ENCODE peak calls at places on chromosomes 12 and 14, in ten cellular contexts. One of them, this sample, is unnamed.
A peak's percentile ranks its signal among the peaks of the same experiment; 100 is the strongest.

GRCh38 chr12:1927051-1927680 is 8.7 kb upstream of the CACNA2D4 start:
- DNase-seq in prostate gland: no peak
- DNase-seq in stomach: peak; percentile 17
- DNase-seq in SK-N-SH: peak; percentile 10
- DNase-seq in breast epithelium: no peak
- DNase-seq in esophagus muscularis mucosa: peak; percentile 77
- DNase-seq in endothelial cell of umbilical vein: no peak
- DNase-seq in GM23338: no peak
- DNase-seq in HCT116: no peak
- DNase-seq in H1: peak; percentile 35
- DNase-seq in this sample: no peak

GRCh38 chr12:3046441-3047200 is 30.6 kb upstream of the TSPAN9 start:
- DNase-seq in GM23338: no peak
- DNase-seq in SK-N-SH: no peak
- DNase-seq in prostate gland: no peak
- DNase-seq in breast epithelium: no peak
- DNase-seq in H1: peak; percentile 41
- DNase-seq in endothelial cell of umbilical vein: no peak
- DNase-seq in HCT116: no peak
- DNase-seq in stomach: no peak
- DNase-seq in esophagus muscularis mucosa: no peak
- DNase-seq in this sample: no peak

GRCh38 chr12:105547786-105548185 is 217.3 kb downstream of the C12orf75 start:
- DNase-seq in HCT116: no peak
- DNase-seq in SK-N-SH: no peak
- DNase-seq in GM23338: no peak
- DNase-seq in breast epithelium: no peak
- DNase-seq in H1: no peak
- DNase-seq in esophagus muscularis mucosa: no peak
- DNase-seq in stomach: no peak
- DNase-seq in endothelial cell of umbilical vein: no peak
- DNase-seq in prostate gland: no peak
- DNase-seq in this sample: no peak

GRCh38 chr14:77653473-77653872 is 37.0 kb upstream of the SPTLC2 start:
- DNase-seq in esophagus muscularis mucosa: no peak
- DNase-seq in breast epithelium: no peak
- DNase-seq in endothelial cell of umbilical vein: no peak
- DNase-seq in HCT116: no peak
- DNase-seq in SK-N-SH: peak; percentile 45
- DNase-seq in stomach: no peak
- DNase-seq in H1: peak; percentile 68
- DNase-seq in prostate gland: no peak
- DNase-seq in GM23338: peak; percentile 64
- DNase-seq in this sample: no peak

GRCh38 chr14:69354383-69355154 is 43.5 kb downstream of the ERH start:
- DNase-seq in prostate gland: peak; percentile 16
- DNase-seq in SK-N-SH: no peak
- DNase-seq in breast epithelium: no peak
- DNase-seq in stomach: peak; percentile 44
- DNase-seq in GM23338: no peak
- DNase-seq in HCT116: no peak
- DNase-seq in endothelial cell of umbilical vein: no peak
- DNase-seq in esophagus muscularis mucosa: no peak
- DNase-seq in H1: no peak
- DNase-seq in this sample: peak; percentile 75

GRCh38 chr14:70278281-70278680 is 81.2 kb downstream of the COX16 start:
- DNase-seq in breast epithelium: no peak
- DNase-seq in HCT116: no peak
- DNase-seq in endothelial cell of umbilical vein: no peak
- DNase-seq in esophagus muscularis mucosa: no peak
- DNase-seq in SK-N-SH: no peak
- DNase-seq in prostate gland: no peak
- DNase-seq in GM23338: peak; percentile 41
- DNase-seq in H1: no peak
- DNase-seq in stomach: no peak
- DNase-seq in this sample: no peak

GRCh38 chr12:100987552-100988277 is 193.1 kb downstream of the ANO4 start:
- DNase-seq in GM23338: peak; percentile 80
- DNase-seq in H1: peak; percentile 55
- DNase-seq in esophagus muscularis mucosa: no peak
- DNase-seq in endothelial cell of umbilical vein: peak; percentile 51
- DNase-seq in prostate gland: no peak
- DNase-seq in breast epithelium: no peak
- DNase-seq in HCT116: peak; percentile 19
- DNase-seq in stomach: no peak
- DNase-seq in SK-N-SH: peak; percentile 17
- DNase-seq in this sample: no peak

GRCh38 chr12:18275974-18276373 is 14.7 kb downstream of the PIK3C2G start:
- DNase-seq in breast epithelium: no peak
- DNase-seq in stomach: no peak
- DNase-seq in GM23338: no peak
- DNase-seq in HCT116: peak; percentile 4
- DNase-seq in H1: no peak
- DNase-seq in esophagus muscularis mucosa: no peak
- DNase-seq in endothelial cell of umbilical vein: no peak
- DNase-seq in SK-N-SH: no peak
- DNase-seq in prostate gland: no peak
- DNase-seq in this sample: no peak

GRCh38 chr12:65881965-65882413 is 57.7 kb downstream of the HMGA2 start:
- DNase-seq in prostate gland: peak; percentile 50
- DNase-seq in endothelial cell of umbilical vein: peak; percentile 91
- DNase-seq in HCT116: no peak
- DNase-seq in esophagus muscularis mucosa: peak; percentile 94
- DNase-seq in GM23338: peak; percentile 38
- DNase-seq in H1: no peak
- DNase-seq in breast epithelium: peak; percentile 84
- DNase-seq in stomach: peak; percentile 75
- DNase-seq in SK-N-SH: no peak
- DNase-seq in this sample: peak; percentile 47
- TF ChIP-seq POLR2AphosphoS5 in prostate gland: no peak
- TF ChIP-seq POLR2AphosphoS5 in endothelial cell of umbilical vein: peak; percentile 6
- TF ChIP-seq POLR2AphosphoS5 in HCT116: no peak
- TF ChIP-seq POLR2AphosphoS5 in esophagus muscularis mucosa: no peak
- TF ChIP-seq POLR2AphosphoS5 in GM23338: no peak
- TF ChIP-seq POLR2AphosphoS5 in H1: no peak
- TF ChIP-seq POLR2AphosphoS5 in breast epithelium: no peak
- TF ChIP-seq POLR2AphosphoS5 in stomach: no peak
- TF ChIP-seq POLR2AphosphoS5 in SK-N-SH: no peak
- TF ChIP-seq POLR2AphosphoS5 in this sample: no peak

GRCh38 chr12:63846249-63846967 is 1.9 kb downstream of the SRGAP1 start:
- DNase-seq in endothelial cell of umbilical vein: peak; percentile 45
- DNase-seq in H1: no peak
- DNase-seq in esophagus muscularis mucosa: no peak
- DNase-seq in GM23338: no peak
- DNase-seq in breast epithelium: no peak
- DNase-seq in HCT116: no peak
- DNase-seq in SK-N-SH: peak; percentile 31
- DNase-seq in stomach: no peak
- DNase-seq in prostate gland: no peak
- DNase-seq in this sample: no peak

GRCh38 chr12:63843613-63844390 is 698 bp upstream of the SRGAP1 start:
- DNase-seq in esophagus muscularis mucosa: peak; percentile 96
- DNase-seq in endothelial cell of umbilical vein: peak; percentile 97
- DNase-seq in stomach: peak; percentile 88
- DNase-seq in HCT116: peak; percentile 86
- DNase-seq in breast epithelium: peak; percentile 80
- DNase-seq in GM23338: peak; percentile 95
- DNase-seq in SK-N-SH: peak; percentile 93
- DNase-seq in H1: peak; percentile 91
- DNase-seq in prostate gland: peak; percentile 84
- DNase-seq in this sample: peak; percentile 92

GRCh38 chr12:63841611-63842010 is 2.9 kb upstream of the SRGAP1 start:
- DNase-seq in esophagus muscularis mucosa: no peak
- DNase-seq in breast epithelium: no peak
- DNase-seq in stomach: no peak
- DNase-seq in GM23338: no peak
- DNase-seq in HCT116: no peak
- DNase-seq in endothelial cell of umbilical vein: no peak
- DNase-seq in SK-N-SH: no peak
- DNase-seq in prostate gland: no peak
- DNase-seq in H1: no peak
- DNase-seq in this sample: no peak

GRCh38 chr12:63845726-63846125 is 1.2 kb downstream of the SRGAP1 start:
- DNase-seq in prostate gland: no peak
- DNase-seq in endothelial cell of umbilical vein: peak; percentile 56
- DNase-seq in breast epithelium: no peak
- DNase-seq in HCT116: no peak
- DNase-seq in esophagus muscularis mucosa: no peak
- DNase-seq in H1: no peak
- DNase-seq in stomach: no peak
- DNase-seq in GM23338: no peak
- DNase-seq in SK-N-SH: peak; percentile 18
- DNase-seq in this sample: peak; percentile 30

GRCh38 chr12:63844391-63845341 is at the start of gene SRGAP1:
- DNase-seq in SK-N-SH: peak; percentile 44
- DNase-seq in esophagus muscularis mucosa: peak; percentile 93
- DNase-seq in breast epithelium: peak; percentile 55
- DNase-seq in GM23338: peak; percentile 63
- DNase-seq in prostate gland: peak; percentile 31
- DNase-seq in HCT116: no peak
- DNase-seq in H1: no peak
- DNase-seq in endothelial cell of umbilical vein: peak; percentile 80
- DNase-seq in stomach: peak; percentile 52
- DNase-seq in this sample: peak; percentile 62
- TF ChIP-seq POLR2AphosphoS5 in SK-N-SH: no peak
- TF ChIP-seq POLR2AphosphoS5 in esophagus muscularis mucosa: peak; percentile 47
- TF ChIP-seq POLR2AphosphoS5 in breast epithelium: peak; percentile 9
- TF ChIP-seq POLR2AphosphoS5 in GM23338: no peak
- TF ChIP-seq POLR2AphosphoS5 in prostate gland: no peak
- TF ChIP-seq POLR2AphosphoS5 in HCT116: peak; percentile 10
- TF ChIP-seq POLR2AphosphoS5 in H1: no peak
- TF ChIP-seq POLR2AphosphoS5 in endothelial cell of umbilical vein: no peak
- TF ChIP-seq POLR2AphosphoS5 in stomach: no peak
- TF ChIP-seq POLR2AphosphoS5 in this sample: peak; percentile 15

GRCh38 chr12:56080556-56081138 is 682 bp downstream of the ERBB3 start:
- DNase-seq in HCT116: no peak
- DNase-seq in SK-N-SH: no peak
- DNase-seq in breast epithelium: no peak
- DNase-seq in esophagus muscularis mucosa: no peak
- DNase-seq in stomach: peak; percentile 70
- DNase-seq in H1: peak; percentile 66
- DNase-seq in prostate gland: peak; percentile 42
- DNase-seq in GM23338: peak; percentile 80
- DNase-seq in endothelial cell of umbilical vein: no peak
- DNase-seq in this sample: peak; percentile 81

GRCh38 chr12:56078427-56078826 is 1.5 kb upstream of the ERBB3 start:
- DNase-seq in stomach: no peak
- DNase-seq in endothelial cell of umbilical vein: no peak
- DNase-seq in breast epithelium: no peak
- DNase-seq in SK-N-SH: no peak
- DNase-seq in GM23338: peak; percentile 48
- DNase-seq in esophagus muscularis mucosa: no peak
- DNase-seq in H1: no peak
- DNase-seq in prostate gland: no peak
- DNase-seq in HCT116: no peak
- DNase-seq in this sample: no peak

GRCh38 chr12:56081393-56082347 is 1.7 kb downstream of the ERBB3 start:
- DNase-seq in esophagus muscularis mucosa: no peak
- DNase-seq in HCT116: no peak
- DNase-seq in breast epithelium: no peak
- DNase-seq in endothelial cell of umbilical vein: no peak
- DNase-seq in SK-N-SH: no peak
- DNase-seq in stomach: peak; percentile 82
- DNase-seq in GM23338: peak; percentile 27
- DNase-seq in H1: no peak
- DNase-seq in prostate gland: no peak
- DNase-seq in this sample: peak; percentile 85

GRCh38 chr12:56078931-56079728 is 835 bp upstream of the ERBB3 start:
- DNase-seq in endothelial cell of umbilical vein: peak; percentile 93
- DNase-seq in GM23338: peak; percentile 96
- DNase-seq in stomach: peak; percentile 95
- DNase-seq in esophagus muscularis mucosa: peak; percentile 93
- DNase-seq in breast epithelium: peak; percentile 87
- DNase-seq in HCT116: peak; percentile 83
- DNase-seq in H1: peak; percentile 98
- DNase-seq in prostate gland: peak; percentile 91
- DNase-seq in SK-N-SH: peak; percentile 94
- DNase-seq in this sample: peak; percentile 94

DNA sequence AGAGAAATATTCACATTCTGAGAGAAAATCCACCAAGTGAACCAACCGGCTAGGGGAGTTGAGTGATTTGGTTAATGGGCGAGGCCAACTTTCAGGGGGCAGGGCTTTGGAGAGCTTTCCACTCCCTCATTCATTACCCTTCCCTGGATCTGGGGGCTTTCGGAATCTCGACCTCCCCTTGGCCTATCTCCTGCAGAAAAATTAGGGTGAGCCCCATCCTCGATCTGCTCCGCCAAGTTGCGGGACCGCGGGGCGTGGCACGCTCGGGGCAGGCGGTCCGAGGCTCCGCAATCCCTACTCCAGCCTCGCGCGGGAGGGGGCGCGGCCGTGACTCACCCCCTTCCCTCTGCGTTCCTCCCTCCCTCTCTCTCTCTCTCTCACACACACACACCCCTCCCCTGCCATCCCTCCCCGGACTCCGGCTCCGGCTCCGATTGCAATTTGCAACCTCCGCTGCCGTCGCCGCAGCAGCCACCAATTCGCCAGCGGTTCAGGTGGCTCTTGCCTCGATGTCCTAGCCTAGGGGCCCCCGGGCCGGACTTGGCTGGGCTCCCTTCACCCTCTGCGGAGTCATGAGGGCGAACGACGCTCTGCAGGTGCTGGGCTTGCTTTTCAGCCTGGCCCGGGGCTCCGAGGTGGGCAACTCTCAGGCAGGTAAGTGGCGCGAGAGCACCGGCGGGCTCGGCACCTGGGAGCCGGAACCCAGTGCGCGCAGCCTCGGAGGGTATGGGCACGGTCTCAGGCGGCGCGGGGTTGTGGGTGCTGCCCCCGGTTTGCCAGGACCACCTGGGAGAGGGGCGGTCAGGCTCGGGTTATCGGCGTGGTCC is at the start of gene ERBB3:
- DNase-seq in HCT116: peak; percentile 71
- DNase-seq in esophagus muscularis mucosa: no peak
- DNase-seq in H1: peak; percentile 87
- DNase-seq in stomach: peak; percentile 89
- DNase-seq in GM23338: peak; percentile 92
- DNase-seq in breast epithelium: peak; percentile 69
- DNase-seq in prostate gland: peak; percentile 87
- DNase-seq in endothelial cell of umbilical vein: peak; percentile 77
- DNase-seq in SK-N-SH: peak; percentile 84
- DNase-seq in this sample: peak; percentile 90
- TF ChIP-seq POLR2AphosphoS5 in HCT116: peak; percentile 85
- TF ChIP-seq POLR2AphosphoS5 in esophagus muscularis mucosa: peak; percentile 67
- TF ChIP-seq POLR2AphosphoS5 in H1: peak; percentile 46
- TF ChIP-seq POLR2AphosphoS5 in stomach: peak; percentile 93
- TF ChIP-seq POLR2AphosphoS5 in GM23338: no peak
- TF ChIP-seq POLR2AphosphoS5 in breast epithelium: no peak
- TF ChIP-seq POLR2AphosphoS5 in prostate gland: peak; percentile 72
- TF ChIP-seq POLR2AphosphoS5 in endothelial cell of umbilical vein: peak; percentile 38
- TF ChIP-seq POLR2AphosphoS5 in SK-N-SH: no peak
- TF ChIP-seq POLR2AphosphoS5 in this sample: peak; percentile 96

DNA sequence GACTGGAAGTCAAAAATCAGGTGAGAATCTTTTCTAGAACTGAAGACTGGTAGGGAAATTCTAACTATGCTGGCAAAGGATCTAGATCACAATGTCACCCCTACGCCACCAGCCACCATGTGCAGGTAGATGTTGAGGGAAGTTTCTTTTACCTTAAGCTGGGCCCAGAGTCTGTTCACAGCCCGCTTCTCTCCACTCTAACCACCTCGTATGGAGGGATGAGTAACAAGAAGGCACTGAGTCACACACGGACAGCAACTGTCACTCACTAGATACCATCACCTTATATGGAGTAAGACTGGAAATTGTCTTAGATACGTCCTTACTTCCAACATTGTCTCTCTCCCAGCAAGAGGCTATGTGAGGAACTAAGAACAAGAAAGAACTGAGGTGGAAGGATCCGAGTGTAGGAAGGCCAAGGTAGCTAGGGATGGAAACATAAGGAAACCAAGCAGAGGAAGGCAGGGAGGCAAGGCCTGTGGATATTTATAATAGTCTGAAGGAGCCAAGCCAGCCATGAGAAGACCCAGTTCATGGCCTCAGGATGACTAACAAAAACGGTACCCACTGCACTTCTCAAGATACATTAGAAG is 15.4 kb downstream of the REM2 start:
- DNase-seq in prostate gland: no peak
- DNase-seq in GM23338: no peak
- DNase-seq in H1: no peak
- DNase-seq in HCT116: no peak
- DNase-seq in esophagus muscularis mucosa: no peak
- DNase-seq in endothelial cell of umbilical vein: no peak
- DNase-seq in stomach: no peak
- DNase-seq in breast epithelium: no peak
- DNase-seq in SK-N-SH: no peak
- DNase-seq in this sample: no peak
- TF ChIP-seq POLR2AphosphoS5 in prostate gland: no peak
- TF ChIP-seq POLR2AphosphoS5 in GM23338: no peak
- TF ChIP-seq POLR2AphosphoS5 in H1: no peak
- TF ChIP-seq POLR2AphosphoS5 in HCT116: no peak
- TF ChIP-seq POLR2AphosphoS5 in esophagus muscularis mucosa: peak; percentile 52
- TF ChIP-seq POLR2AphosphoS5 in endothelial cell of umbilical vein: no peak
- TF ChIP-seq POLR2AphosphoS5 in stomach: no peak
- TF ChIP-seq POLR2AphosphoS5 in breast epithelium: no peak
- TF ChIP-seq POLR2AphosphoS5 in SK-N-SH: no peak
- TF ChIP-seq POLR2AphosphoS5 in this sample: peak; percentile 19

This sample was measured in transverse colon.